ENCODE peak calls at places on chromosomes 11 and 22, in ten cellular contexts. One of them, this sample, is unnamed.

GRCh38 chr22:49677495-49677889 is 150.2 kb downstream of the BRD1 start:
- DNase-seq in lung microvascular endothelial cell: no peak
- DNase-seq in GM04504: no peak
- DNase-seq in naive thymus-derived CD8-positive, alpha-beta T cell: no peak
- DNase-seq in iPS DF 6.9: no peak
- DNase-seq in neural crest cell: no peak
- DNase-seq in activated naive CD4-positive, alpha-beta T cell treated with Interleukin-2 at 50 U/mL for 16 hours: no peak
- DNase-seq in iris pigment epithelial cell: no peak
- DNase-seq in AG20443: no peak
- DNase-seq in activated gamma-delta T cell treated with Interleukin-2 at 50 U/mL for 16 hours: no peak
- DNase-seq in this sample: no peak

GRCh38 chr11:60204922-60205321 is 22.0 kb upstream of the MS4A6A start:
- DNase-seq in AG20443: no peak
- DNase-seq in lung microvascular endothelial cell: no peak
- DNase-seq in activated naive CD4-positive, alpha-beta T cell treated with Interleukin-2 at 50 U/mL for 16 hours: no peak
- DNase-seq in activated gamma-delta T cell treated with Interleukin-2 at 50 U/mL for 16 hours: no peak
- DNase-seq in GM04504: no peak
- DNase-seq in naive thymus-derived CD8-positive, alpha-beta T cell: no peak
- DNase-seq in neural crest cell: no peak
- DNase-seq in iPS DF 6.9: no peak
- DNase-seq in iris pigment epithelial cell: no peak
- DNase-seq in this sample: no peak

GRCh38 chr11:926341-926916 is 759 bp downstream of the AP2A2 start:
- DNase-seq in iris pigment epithelial cell: peak
- DNase-seq in activated naive CD4-positive, alpha-beta T cell treated with Interleukin-2 at 50 U/mL for 16 hours: no peak
- DNase-seq in activated gamma-delta T cell treated with Interleukin-2 at 50 U/mL for 16 hours: no peak
- DNase-seq in iPS DF 6.9: no peak
- DNase-seq in neural crest cell: no peak
- DNase-seq in GM04504: no peak
- DNase-seq in lung microvascular endothelial cell: peak
- DNase-seq in naive thymus-derived CD8-positive, alpha-beta T cell: no peak
- DNase-seq in AG20443: peak
- DNase-seq in this sample: peak

GRCh38 chr22:35178446-35178845 is 78.8 kb upstream of the HMGXB4 start:
- DNase-seq in GM04504: no peak
- DNase-seq in activated naive CD4-positive, alpha-beta T cell treated with Interleukin-2 at 50 U/mL for 16 hours: no peak
- DNase-seq in lung microvascular endothelial cell: no peak
- DNase-seq in activated gamma-delta T cell treated with Interleukin-2 at 50 U/mL for 16 hours: no peak
- DNase-seq in iPS DF 6.9: no peak
- DNase-seq in neural crest cell: no peak
- DNase-seq in naive thymus-derived CD8-positive, alpha-beta T cell: no peak
- DNase-seq in AG20443: no peak
- DNase-seq in iris pigment epithelial cell: no peak
- DNase-seq in this sample: no peak

GRCh38 chr22:50479686-50480085 is 1.7 kb upstream of the ADM2 start:
- DNase-seq in iPS DF 6.9: no peak
- DNase-seq in naive thymus-derived CD8-positive, alpha-beta T cell: no peak
- DNase-seq in activated naive CD4-positive, alpha-beta T cell treated with Interleukin-2 at 50 U/mL for 16 hours: no peak
- DNase-seq in lung microvascular endothelial cell: no peak
- DNase-seq in iris pigment epithelial cell: no peak
- DNase-seq in activated gamma-delta T cell treated with Interleukin-2 at 50 U/mL for 16 hours: no peak
- DNase-seq in neural crest cell: no peak
- DNase-seq in AG20443: no peak
- DNase-seq in GM04504: no peak
- DNase-seq in this sample: no peak

GRCh38 chr11:32148824-32149223 is 58.0 kb downstream of the RCN1 start:
- DNase-seq in iris pigment epithelial cell: peak
- DNase-seq in iPS DF 6.9: no peak
- DNase-seq in neural crest cell: no peak
- DNase-seq in AG20443: peak
- DNase-seq in GM04504: no peak
- DNase-seq in activated gamma-delta T cell treated with Interleukin-2 at 50 U/mL for 16 hours: no peak
- DNase-seq in activated naive CD4-positive, alpha-beta T cell treated with Interleukin-2 at 50 U/mL for 16 hours: no peak
- DNase-seq in naive thymus-derived CD8-positive, alpha-beta T cell: no peak
- DNase-seq in lung microvascular endothelial cell: no peak
- DNase-seq in this sample: peak

GRCh38 chr22:21937821-21938070 is 14.9 kb downstream of the PPM1F start:
- DNase-seq in activated gamma-delta T cell treated with Interleukin-2 at 50 U/mL for 16 hours: no peak
- DNase-seq in GM04504: peak
- DNase-seq in lung microvascular endothelial cell: no peak
- DNase-seq in iris pigment epithelial cell: peak
- DNase-seq in naive thymus-derived CD8-positive, alpha-beta T cell: no peak
- DNase-seq in AG20443: peak
- DNase-seq in iPS DF 6.9: no peak
- DNase-seq in activated naive CD4-positive, alpha-beta T cell treated with Interleukin-2 at 50 U/mL for 16 hours: no peak
- DNase-seq in neural crest cell: no peak
- DNase-seq in this sample: no peak

GRCh38 chr11:134039726-134040385 is 29.0 kb upstream of the JAM3 start:
- DNase-seq in iris pigment epithelial cell: no peak
- DNase-seq in activated naive CD4-positive, alpha-beta T cell treated with Interleukin-2 at 50 U/mL for 16 hours: no peak
- DNase-seq in neural crest cell: no peak
- DNase-seq in iPS DF 6.9: no peak
- DNase-seq in lung microvascular endothelial cell: no peak
- DNase-seq in AG20443: no peak
- DNase-seq in GM04504: no peak
- DNase-seq in activated gamma-delta T cell treated with Interleukin-2 at 50 U/mL for 16 hours: no peak
- DNase-seq in naive thymus-derived CD8-positive, alpha-beta T cell: no peak
- DNase-seq in this sample: no peak

GRCh38 chr11:125950696-125951645 is 5.1 kb downstream of the VSIG10L2 start:
- DNase-seq in activated naive CD4-positive, alpha-beta T cell treated with Interleukin-2 at 50 U/mL for 16 hours: no peak
- DNase-seq in activated gamma-delta T cell treated with Interleukin-2 at 50 U/mL for 16 hours: no peak
- DNase-seq in naive thymus-derived CD8-positive, alpha-beta T cell: no peak
- DNase-seq in AG20443: peak
- DNase-seq in neural crest cell: no peak
- DNase-seq in lung microvascular endothelial cell: no peak
- DNase-seq in GM04504: peak
- DNase-seq in iris pigment epithelial cell: no peak
- DNase-seq in iPS DF 6.9: no peak
- DNase-seq in this sample: peak

GRCh38 chr11:10386361-10386760 is 68.7 kb upstream of the AMPD3 start:
- DNase-seq in AG20443: no peak
- DNase-seq in neural crest cell: no peak
- DNase-seq in activated naive CD4-positive, alpha-beta T cell treated with Interleukin-2 at 50 U/mL for 16 hours: no peak
- DNase-seq in naive thymus-derived CD8-positive, alpha-beta T cell: no peak
- DNase-seq in iPS DF 6.9: no peak
- DNase-seq in iris pigment epithelial cell: no peak
- DNase-seq in lung microvascular endothelial cell: no peak
- DNase-seq in activated gamma-delta T cell treated with Interleukin-2 at 50 U/mL for 16 hours: no peak
- DNase-seq in GM04504: no peak
- DNase-seq in this sample: no peak

GRCh38 chr22:41525450-41526225 is 18.6 kb downstream of the POLR3H start:
- DNase-seq in naive thymus-derived CD8-positive, alpha-beta T cell: no peak
- DNase-seq in neural crest cell: no peak
- DNase-seq in activated gamma-delta T cell treated with Interleukin-2 at 50 U/mL for 16 hours: no peak
- DNase-seq in lung microvascular endothelial cell: no peak
- DNase-seq in iris pigment epithelial cell: no peak
- DNase-seq in AG20443: no peak
- DNase-seq in GM04504: no peak
- DNase-seq in activated naive CD4-positive, alpha-beta T cell treated with Interleukin-2 at 50 U/mL for 16 hours: no peak
- DNase-seq in iPS DF 6.9: no peak
- DNase-seq in this sample: no peak

GRCh38 chr11:65942531-65942930 is 2.7 kb upstream of the TSGA10IP start:
- DNase-seq in lung microvascular endothelial cell: no peak
- DNase-seq in activated gamma-delta T cell treated with Interleukin-2 at 50 U/mL for 16 hours: no peak
- DNase-seq in iris pigment epithelial cell: no peak
- DNase-seq in iPS DF 6.9: no peak
- DNase-seq in AG20443: no peak
- DNase-seq in activated naive CD4-positive, alpha-beta T cell treated with Interleukin-2 at 50 U/mL for 16 hours: no peak
- DNase-seq in naive thymus-derived CD8-positive, alpha-beta T cell: no peak
- DNase-seq in GM04504: no peak
- DNase-seq in neural crest cell: no peak
- DNase-seq in this sample: no peak

GRCh38 chr22:38412435-38413084 is 42.4 kb downstream of the KCNJ4 start:
- DNase-seq in neural crest cell: no peak
- DNase-seq in activated naive CD4-positive, alpha-beta T cell treated with Interleukin-2 at 50 U/mL for 16 hours: peak
- DNase-seq in AG20443: peak
- DNase-seq in GM04504: no peak
- DNase-seq in iPS DF 6.9: no peak
- DNase-seq in naive thymus-derived CD8-positive, alpha-beta T cell: peak
- DNase-seq in lung microvascular endothelial cell: no peak
- DNase-seq in iris pigment epithelial cell: no peak
- DNase-seq in activated gamma-delta T cell treated with Interleukin-2 at 50 U/mL for 16 hours: peak
- DNase-seq in this sample: no peak

GRCh38 chr22:32106930-32107329 is 52.2 kb downstream of the C22orf42 start:
- DNase-seq in GM04504: no peak
- DNase-seq in neural crest cell: peak
- DNase-seq in naive thymus-derived CD8-positive, alpha-beta T cell: no peak
- DNase-seq in activated naive CD4-positive, alpha-beta T cell treated with Interleukin-2 at 50 U/mL for 16 hours: peak
- DNase-seq in iPS DF 6.9: peak
- DNase-seq in AG20443: peak
- DNase-seq in lung microvascular endothelial cell: peak
- DNase-seq in iris pigment epithelial cell: peak
- DNase-seq in activated gamma-delta T cell treated with Interleukin-2 at 50 U/mL for 16 hours: no peak
- DNase-seq in this sample: peak

GRCh38 chr11:120564573-120565301 is 53.2 kb downstream of the GRIK4 start:
- DNase-seq in iPS DF 6.9: no peak
- DNase-seq in iris pigment epithelial cell: peak
- DNase-seq in activated naive CD4-positive, alpha-beta T cell treated with Interleukin-2 at 50 U/mL for 16 hours: peak
- DNase-seq in activated gamma-delta T cell treated with Interleukin-2 at 50 U/mL for 16 hours: no peak
- DNase-seq in AG20443: peak
- DNase-seq in naive thymus-derived CD8-positive, alpha-beta T cell: no peak
- DNase-seq in neural crest cell: peak
- DNase-seq in lung microvascular endothelial cell: peak
- DNase-seq in GM04504: no peak
- DNase-seq in this sample: peak

GRCh38 chr22:46392137-46392844 is 56.8 kb downstream of the TRMU start:
- DNase-seq in AG20443: no peak
- DNase-seq in naive thymus-derived CD8-positive, alpha-beta T cell: no peak
- DNase-seq in activated gamma-delta T cell treated with Interleukin-2 at 50 U/mL for 16 hours: no peak
- DNase-seq in iPS DF 6.9: no peak
- DNase-seq in neural crest cell: no peak
- DNase-seq in GM04504: no peak
- DNase-seq in lung microvascular endothelial cell: no peak
- DNase-seq in activated naive CD4-positive, alpha-beta T cell treated with Interleukin-2 at 50 U/mL for 16 hours: no peak
- DNase-seq in iris pigment epithelial cell: no peak
- DNase-seq in this sample: no peak

GRCh38 chr11:120805960-120806555 is 217.8 kb upstream of the TBCEL start:
- DNase-seq in activated naive CD4-positive, alpha-beta T cell treated with Interleukin-2 at 50 U/mL for 16 hours: no peak
- DNase-seq in iPS DF 6.9: no peak
- DNase-seq in naive thymus-derived CD8-positive, alpha-beta T cell: no peak
- DNase-seq in iris pigment epithelial cell: no peak
- DNase-seq in lung microvascular endothelial cell: no peak
- DNase-seq in AG20443: no peak
- DNase-seq in GM04504: no peak
- DNase-seq in neural crest cell: no peak
- DNase-seq in activated gamma-delta T cell treated with Interleukin-2 at 50 U/mL for 16 hours: no peak
- DNase-seq in this sample: no peak

GRCh38 chr11:94330789-94331188 is 26.4 kb downstream of the IZUMO1R start:
- DNase-seq in naive thymus-derived CD8-positive, alpha-beta T cell: no peak
- DNase-seq in GM04504: no peak
- DNase-seq in activated naive CD4-positive, alpha-beta T cell treated with Interleukin-2 at 50 U/mL for 16 hours: no peak
- DNase-seq in activated gamma-delta T cell treated with Interleukin-2 at 50 U/mL for 16 hours: no peak
- DNase-seq in lung microvascular endothelial cell: no peak
- DNase-seq in AG20443: no peak
- DNase-seq in iPS DF 6.9: no peak
- DNase-seq in neural crest cell: no peak
- DNase-seq in iris pigment epithelial cell: no peak
- DNase-seq in this sample: no peak